ENCODE peak calls at places on chromosomes 2 and 18, in eight cellular contexts. D is smooth muscle cell of the brain vasculature; I is stimulated activated naive CD4-positive, alpha-beta T cell; M is NCI-H1092 treated with DMSO at 0.1 percent for 48 hours; G is AML-193; Z is heart right ventricle; W is AG10803; P is HT1080. Y is an unnamed sample.

GRCh38 chr2:4628931-4629565 is 925.7 kb downstream of the DCDC2C start:
- DNase-seq in D (no peak), I (no peak), M (peak; percentile 87), G (no peak), Z (no peak), W (no peak), P (no peak), Y (no peak)

GRCh38 chr2:223545830-223546229 is 56.3 kb downstream of the SCG2 start:
- DNase-seq in D (no peak), I (no peak), M (no peak), G (no peak), Z (no peak), W (no peak), P (no peak), Y (no peak)

GRCh38 chr18:61580061-61580460 is 246.8 kb downstream of the CDH20 start:
- DNase-seq in D (no peak), I (no peak), M (no peak), G (no peak), Z (no peak), W (peak; percentile 71), P (no peak), Y (no peak)

GRCh38 chr18:75548353-75548752 is 120.8 kb upstream of the SMIM21 start:
- DNase-seq in D (no peak), I (no peak), M (peak; percentile 2), G (no peak), Z (no peak), W (no peak), P (peak; percentile 34), Y (no peak)

GRCh38 chr2:175396696-175397095 is 215.2 kb upstream of the ATP5MC3 start:
- DNase-seq in D (no peak), I (no peak), M (no peak), G (no peak), Z (no peak), W (no peak), P (no peak), Y (no peak)

GRCh38 chr2:31253344-31254155 is 19.6 kb downstream of the EHD3 start:
- DNase-seq in D (no peak), I (no peak), M (no peak), G (no peak), Z (no peak), W (no peak), P (peak; percentile 20), Y (no peak)

GRCh38 chr18:35463050-35463449 is 34.7 kb downstream of the INO80C start:
- DNase-seq in D (no peak), I (no peak), M (no peak), G (no peak), Z (peak; percentile 57), W (no peak), P (peak; percentile 83), Y (peak; percentile 36)

GRCh38 chr2:24820598-24821432 is 27.6 kb downstream of the CENPO start:
- DNase-seq in D (no peak), I (no peak), M (no peak), G (no peak), Z (no peak), W (no peak), P (no peak), Y (no peak)

GRCh38 chr2:201149064-201149820 is 33.3 kb downstream of the CFLAR start:
- DNase-seq in D (no peak), I (no peak), M (no peak), G (no peak), Z (no peak), W (peak; percentile 87), P (peak; percentile 86), Y (peak; percentile 96)

GRCh38 chr2:233928594-233929351 is 11.6 kb downstream of the TRPM8 start:
- DNase-seq in D (no peak), I (no peak), M (peak; percentile 39), G (peak; percentile 4), Z (no peak), W (peak; percentile 7), P (peak; percentile 18), Y (no peak)

GRCh38 chr2:73283545-73284295 is 558 bp downstream of the FBXO41 start:
- DNase-seq in D (no peak), I (no peak), M (no peak), G (no peak), Z (no peak), W (no peak), P (peak; percentile 11), Y (no peak)

GRCh38 chr18:23964282-23965238 is 50.0 kb upstream of the TTC39C start:
- DNase-seq in D (no peak), I (peak; percentile 56), M (no peak), G (no peak), Z (no peak), W (no peak), P (peak; percentile 48), Y (no peak)

GRCh38 chr2:175001546-175001945 is 3.6 kb downstream of the CHN1 start:
- DNase-seq in D (no peak), I (no peak), M (peak; percentile 21), G (no peak), Z (no peak), W (no peak), P (no peak), Y (no peak)

GRCh38 chr2:172431428-172431827 is 4.0 kb downstream of the ITGA6 start:
- DNase-seq in D (no peak), I (no peak), M (no peak), G (peak; percentile 32), Z (peak; percentile 60), W (no peak), P (no peak), Y (no peak)

GRCh38 chr18:79577451-79578395 is 101.9 kb upstream of the CTDP1 start:
- DNase-seq in D (no peak), I (no peak), M (peak; percentile 29), G (no peak), Z (no peak), W (no peak), P (no peak), Y (no peak)

GRCh38 chr18:8045160-8045885 is 478.2 kb downstream of the PTPRM start:
- DNase-seq in D (no peak), I (no peak), M (no peak), G (no peak), Z (no peak), W (peak; percentile 3), P (peak; percentile 87), Y (no peak)

GRCh38 chr2:173851256-173851655 is 113.9 kb downstream of the SP3 start:
- DNase-seq in D (no peak), I (no peak), M (no peak), G (no peak), Z (no peak), W (no peak), P (no peak), Y (no peak)

GRCh38 chr2:206435738-206436137 is 7.6 kb upstream of the ADAM23 start:
- DNase-seq in D (no peak), I (no peak), M (no peak), G (no peak), Z (no peak), W (no peak), P (no peak), Y (no peak)

GRCh38 chr2:119468154-119468955 is 36.7 kb downstream of the TMEM37 start:
- DNase-seq in D (no peak), I (no peak), M (no peak), G (no peak), Z (no peak), W (peak; percentile 21), P (peak; percentile 18), Y (no peak)

GRCh38 chr2:3944071-3944470 is 240.7 kb downstream of the DCDC2C start:
- DNase-seq in D (no peak), I (no peak), M (no peak), G (no peak), Z (no peak), W (no peak), P (no peak), Y (no peak)

GRCh38 chr2:105950521-105951389 is 206.0 kb downstream of the NCK2 start:
- DNase-seq in D (no peak), I (no peak), M (no peak), G (no peak), Z (peak; percentile 22), W (no peak), P (peak; percentile 31), Y (no peak)

GRCh38 chr2:178413472-178414265 is 37.3 kb downstream of the PRKRA start:
- DNase-seq in D (no peak), I (peak; percentile 77), M (peak; percentile 88), G (peak; percentile 74), Z (peak; percentile 67), W (peak; percentile 60), P (peak; percentile 82), Y (no peak)

GRCh38 chr2:75707901-75708300 is 2.8 kb downstream of the GCFC2 start:
- DNase-seq in D (no peak), I (no peak), M (no peak), G (no peak), Z (no peak), W (peak; percentile 25), P (no peak), Y (no peak)

GRCh38 chr2:212968284-212969081 is 182.9 kb downstream of the IKZF2 start:
- DNase-seq in D (no peak), I (no peak), M (no peak), G (no peak), Z (no peak), W (no peak), P (no peak), Y (no peak)

GRCh38 chr18:37420315-37420880 is 145.2 kb downstream of the CELF4 start:
- DNase-seq in D (no peak), I (no peak), M (no peak), G (no peak), Z (no peak), W (no peak), P (no peak), Y (no peak)

GRCh38 chr2:23489471-23490400 is 104.8 kb downstream of the KLHL29 start:
- DNase-seq in D (no peak), I (no peak), M (no peak), G (no peak), Z (no peak), W (no peak), P (no peak), Y (no peak)

GRCh38 chr2:1855150-1855549 is 110.8 kb upstream of the PXDN start:
- DNase-seq in D (peak; percentile 18), I (no peak), M (peak; percentile 17), G (no peak), Z (no peak), W (no peak), P (no peak), Y (no peak)

Y was measured in non-pigmented ciliary epithelial cell.